ENCODE peak calls at places on chromosomes 16 and 17, in four cellular contexts. P is effector CD4-positive, alpha-beta T cell; Z is effector memory CD8-positive, alpha-beta T cell; K is HT1080. L is an unnamed sample.

GRCh38 chr17:83002118-83002805 is 77.1 kb upstream of the METRNL start:
- DNase-seq in Z (no peak), K (no peak), P (no peak), L (no peak)

GRCh38 chr16:17282247-17282646 is 188.5 kb downstream of the XYLT1 start:
- DNase-seq in Z (no peak), P (no peak), K (no peak), L (no peak)

GRCh38 chr16:7503688-7504087 is 171.0 kb downstream of the RBFOX1 start:
- DNase-seq in K (no peak), P (no peak), Z (no peak), L (no peak)

GRCh38 chr17:82664701-82665182 is 16.5 kb upstream of the WDR45B start:
- DNase-seq in Z (no peak), P (no peak), K (no peak), L (no peak)

GRCh38 chr17:10083864-10084263 is 114.5 kb downstream of the GAS7 start:
- DNase-seq in K (no peak), P (no peak), Z (no peak), L (no peak)

GRCh38 chr17:60825351-60825750 is 147.7 kb downstream of the BCAS3 start:
- DNase-seq in K (no peak), Z (no peak), P (no peak), L (no peak)

GRCh38 chr17:5571281-5571680 is 13.0 kb downstream of the NLRP1 start:
- DNase-seq in Z (no peak), K (no peak), P (no peak), L (no peak)

GRCh38 chr17:81294512-81295030 is 536 bp downstream of the SLC38A10 start:
- DNase-seq in P (no peak), K (no peak), Z (no peak), L (no peak)

GRCh38 chr17:17797119-17797809 is 39.5 kb downstream of the SREBF1 start:
- DNase-seq in K (no peak), P (no peak), Z (no peak), L (no peak)

L was measured in CD4-positive, alpha-beta memory T cell.